ENCODE peak calls at places on chromosome 10, in five cellular contexts. J, X, P, W and C are unnamed samples.

GRCh38 chr10:6667679-6668270 is 87.7 kb upstream of the PRKCQ start:
- DNase-seq in J (peak; percentile 26), X (no peak), P (peak; percentile 70), W (peak; percentile 44), C (peak; percentile 49)

GRCh38 chr10:71635251-71635866 is 84.2 kb downstream of the C10orf105 start:
- DNase-seq in J (no peak), X (no peak), P (no peak), W (no peak), C (no peak)

GRCh38 chr10:14291296-14291695 is 39.4 kb downstream of the FRMD4A start:
- DNase-seq in J (no peak), X (no peak), P (no peak), W (no peak), C (no peak)

GRCh38 chr10:123367181-123367580 is 213.0 kb downstream of the BUB3 start:
- DNase-seq in J (no peak), X (no peak), P (no peak), W (no peak), C (no peak)

GRCh38 chr10:117477241-117477947 is 65.2 kb upstream of the EMX2 start:
- DNase-seq in J (no peak), X (no peak), P (no peak), W (no peak), C (no peak)

GRCh38 chr10:95569368-95569767 is 8.2 kb upstream of the SORBS1 start:
- DNase-seq in J (no peak), X (no peak), P (peak; percentile 22), W (no peak), C (no peak)

GRCh38 chr10:32459072-32459703 is 13.2 kb downstream of the CCDC7 start:
- DNase-seq in J (no peak), X (peak; percentile 28), P (no peak), W (no peak), C (no peak)

GRCh38 chr10:10831085-10831484 is 186.6 kb upstream of the CELF2 start:
- DNase-seq in J (no peak), X (no peak), P (peak; percentile 83), W (no peak), C (peak; percentile 95)

GRCh38 chr10:69716711-69717560 is 84.8 kb upstream of the COL13A1 start:
- DNase-seq in J (peak; percentile 58), X (no peak), P (peak; percentile 63), W (peak; percentile 42), C (peak; percentile 52)

GRCh38 chr10:70093335-70093944 is 39.2 kb downstream of the AIFM2 start:
- DNase-seq in J (no peak), X (no peak), P (no peak), W (no peak), C (no peak)

GRCh38 chr10:108556176-108556575 is 1367.1 kb downstream of the XPNPEP1 start:
- DNase-seq in J (no peak), X (no peak), P (peak; percentile 25), W (no peak), C (no peak)

GRCh38 chr10:101222683-101223273 is 6.5 kb downstream of the LBX1 start:
- DNase-seq in J (no peak), X (no peak), P (no peak), W (no peak), C (no peak)

GRCh38 chr10:96673318-96674099 is 46.8 kb downstream of the PIK3AP1 start:
- DNase-seq in J (no peak), X (no peak), P (peak; percentile 73), W (no peak), C (peak; percentile 49)

GRCh38 chr10:34299105-34299611 is 515.9 kb downstream of the PARD3 start:
- DNase-seq in J (no peak), X (no peak), P (peak; percentile 76), W (peak; percentile 39), C (peak; percentile 56)

GRCh38 chr10:50882540-50882983 is 2.9 kb downstream of the A1CF start:
- DNase-seq in J (no peak), X (no peak), P (no peak), W (no peak), C (no peak)

GRCh38 chr10:71083457-71083975 is 128.9 kb upstream of the UNC5B start:
- DNase-seq in J (no peak), X (no peak), P (no peak), W (no peak), C (no peak)

GRCh38 chr10:51685768-51686167 is 13.6 kb downstream of the CSTF2T start:
- DNase-seq in J (no peak), X (no peak), P (no peak), W (no peak), C (peak; percentile 32)

GRCh38 chr10:79386637-79387465 is 39.6 kb downstream of the PPIF start:
- DNase-seq in J (no peak), X (no peak), P (peak; percentile 3), W (no peak), C (no peak)

GRCh38 chr10:2205406-2205805 is 468.1 kb upstream of the ADARB2 start:
- DNase-seq in J (no peak), X (no peak), P (no peak), W (no peak), C (no peak)

GRCh38 chr10:71467569-71468362 is 71.0 kb downstream of the CDH23 start:
- DNase-seq in J (no peak), X (no peak), P (no peak), W (no peak), C (no peak)

GRCh38 chr10:4514445-4515108 is 311.4 kb upstream of the AKR1E2 start:
- DNase-seq in J (no peak), X (no peak), P (no peak), W (no peak), C (no peak)

GRCh38 chr10:77073066-77073960 is 564.3 kb downstream of the KCNMA1 start:
- DNase-seq in J (no peak), X (no peak), P (peak; percentile 4), W (no peak), C (peak; percentile 15)

GRCh38 chr10:132272061-132272766 is 35.5 kb downstream of the STK32C start:
- DNase-seq in J (no peak), X (no peak), P (peak; percentile 37), W (no peak), C (no peak)

GRCh38 chr10:78772486-78772885 is 296.3 kb upstream of the ZMIZ1 start:
- DNase-seq in J (no peak), X (no peak), P (no peak), W (no peak), C (no peak)

GRCh38 chr10:65754112-65754511 is 1171.7 kb upstream of the LRRTM3 start:
- DNase-seq in J (no peak), X (no peak), P (no peak), W (no peak), C (no peak)